ENCODE peak calls at places on chromosomes 1 and 21, in four cellular contexts. V, Q, N and O are unnamed samples.
A peak's percentile ranks its signal among the peaks of the same experiment; 100 is the strongest.

GRCh38 chr1:199774433-199775089 is 252.9 kb upstream of the NR5A2 start:
- DNase-seq in V (no peak), Q (no peak), N (peak; percentile 70), O (no peak)

GRCh38 chr1:92461364-92462097 is 25.2 kb downstream of the GFI1 start:
- DNase-seq in V (no peak), Q (no peak), N (no peak), O (no peak)

GRCh38 chr1:226976671-226977287 is 36.7 kb downstream of the COQ8A start:
- DNase-seq in V (no peak), Q (no peak), N (no peak), O (no peak)

GRCh38 chr1:27102707-27103468 is 52.0 kb downstream of the SLC9A1 start:
- DNase-seq in V (peak; percentile 84), Q (peak; percentile 69), N (peak; percentile 47), O (peak; percentile 67)

GRCh38 chr1:85200367-85200869 is 398 bp downstream of the SYDE2 start:
- DNase-seq in V (peak; percentile 26), Q (no peak), N (peak; percentile 28), O (no peak)

GRCh38 chr1:53133261-53134041 is 9.0 kb downstream of the SLC1A7 start:
- DNase-seq in V (no peak), Q (no peak), N (no peak), O (no peak)

GRCh38 chr1:181251713-181252075 is 163.2 kb downstream of the IER5 start:
- DNase-seq in V (no peak), Q (no peak), N (no peak), O (no peak)

GRCh38 chr21:31730687-31731111 is 1.2 kb downstream of the SCAF4 start:
- DNase-seq in V (no peak), Q (no peak), N (peak; percentile 21), O (peak; percentile 66)

GRCh38 chr1:221203224-221204054 is 324.2 kb downstream of the HLX start:
- DNase-seq in V (peak; percentile 69), Q (peak; percentile 14), N (peak; percentile 72), O (peak; percentile 67)

GRCh38 chr21:46356494-46357334 is 32.8 kb downstream of the PCNT start:
- DNase-seq in V (no peak), Q (no peak), N (no peak), O (no peak)

GRCh38 chr21:46005481-46005881 is 23.9 kb downstream of the COL6A1 start:
- DNase-seq in V (peak; percentile 19), Q (no peak), N (no peak), O (no peak)

GRCh38 chr1:56032276-56032675 is 547.1 kb downstream of the PLPP3 start:
- DNase-seq in V (no peak), Q (no peak), N (no peak), O (no peak)

GRCh38 chr1:77288275-77288674 is 6.5 kb downstream of the AK5 start:
- DNase-seq in V (no peak), Q (no peak), N (no peak), O (no peak)

GRCh38 chr1:66335859-66336640 is 197.9 kb upstream of the SGIP1 start:
- DNase-seq in V (peak; percentile 63), Q (peak; percentile 71), N (peak; percentile 56), O (no peak)

GRCh38 chr1:111476761-111477309 is 3.1 kb downstream of the C1orf162 start:
- DNase-seq in V (no peak), Q (peak; percentile 12), N (no peak), O (no peak)

GRCh38 chr1:230977781-230978490 is 725 bp downstream of the TTC13 start:
- DNase-seq in V (peak; percentile 58), Q (peak; percentile 18), N (peak; percentile 10), O (no peak)

GRCh38 chr1:208059328-208060017 is 148.5 kb upstream of the CD34 start:
- DNase-seq in V (no peak), Q (no peak), N (no peak), O (no peak)

GRCh38 chr1:183306317-183307042 is 111.7 kb downstream of the NMNAT2 start:
- DNase-seq in V (no peak), Q (no peak), N (peak; percentile 29), O (no peak)

GRCh38 chr1:24236170-24237045 is 49.3 kb upstream of the IFNLR1 start:
- DNase-seq in V (peak; percentile 43), Q (no peak), N (peak; percentile 27), O (no peak)

GRCh38 chr1:154945962-154946850 is 9.7 kb upstream of the PMVK start:
- DNase-seq in V (no peak), Q (no peak), N (no peak), O (no peak)

GRCh38 chr1:231059566-231060193 is 19.6 kb upstream of the FAM89A start:
- DNase-seq in V (no peak), Q (no peak), N (no peak), O (no peak)

GRCh38 chr1:2046225-2046917 is 3.8 kb upstream of the PRKCZ start:
- DNase-seq in V (peak; percentile 90), Q (peak; percentile 33), N (peak; percentile 64), O (peak; percentile 84)

GRCh38 chr1:67721650-67722291 is 36.8 kb downstream of the GADD45A start:
- DNase-seq in V (no peak), Q (no peak), N (no peak), O (no peak)
- H3K4me3 ChIP-seq in V (no peak overlapping the region), Q (no peak overlapping the region), N (no peak overlapping the region), O (no peak overlapping the region)

DNA sequence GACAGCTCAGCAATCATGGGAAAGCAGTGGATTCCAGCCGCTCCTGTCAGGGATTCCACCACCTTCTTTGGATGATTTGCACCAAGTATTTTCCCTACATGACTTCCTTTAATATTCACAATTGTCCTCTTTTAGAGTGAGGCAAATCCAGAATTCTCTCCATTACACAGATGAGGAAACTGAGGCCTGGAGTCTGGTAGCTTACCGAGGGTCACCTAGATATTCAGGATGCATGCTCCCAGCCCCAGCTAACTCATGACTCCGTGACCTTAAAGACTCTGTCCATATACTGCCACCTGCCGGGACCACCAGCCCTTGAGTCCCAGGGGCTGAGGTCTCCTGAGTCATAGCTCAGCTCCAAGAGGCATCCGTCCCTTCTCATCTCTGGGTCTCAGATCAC is 80.6 kb downstream of the CAPZB start:
- DNase-seq in V (no peak), Q (no peak), N (no peak), O (no peak)
- H3K4me1 ChIP-seq in V (peaks cover 85% of the 10 kb centered on the region), Q (peaks cover 38% of the 10 kb centered on the region), N (no peaks in the 10 kb centered on the region), O (peaks cover 16% of the 10 kb centered on the region)

GRCh38 chr1:44801491-44802305 is 1.5 kb downstream of the PLK3 start:
- DNase-seq in V (no peak), Q (peak; percentile 21), N (no peak), O (no peak)

GRCh38 chr1:44803062-44803311 is 2.8 kb downstream of the PLK3 start:
- DNase-seq in V (no peak), Q (no peak), N (no peak), O (no peak)

GRCh38 chr1:44802306-44803061 is 2.3 kb downstream of the PLK3 start:
- DNase-seq in V (no peak), Q (no peak), N (no peak), O (no peak)

GRCh38 chr1:44805311-44806024 is 1.7 kb downstream of the DYNLT4 start:
- DNase-seq in V (no peak), Q (no peak), N (no peak), O (no peak)

DNA sequence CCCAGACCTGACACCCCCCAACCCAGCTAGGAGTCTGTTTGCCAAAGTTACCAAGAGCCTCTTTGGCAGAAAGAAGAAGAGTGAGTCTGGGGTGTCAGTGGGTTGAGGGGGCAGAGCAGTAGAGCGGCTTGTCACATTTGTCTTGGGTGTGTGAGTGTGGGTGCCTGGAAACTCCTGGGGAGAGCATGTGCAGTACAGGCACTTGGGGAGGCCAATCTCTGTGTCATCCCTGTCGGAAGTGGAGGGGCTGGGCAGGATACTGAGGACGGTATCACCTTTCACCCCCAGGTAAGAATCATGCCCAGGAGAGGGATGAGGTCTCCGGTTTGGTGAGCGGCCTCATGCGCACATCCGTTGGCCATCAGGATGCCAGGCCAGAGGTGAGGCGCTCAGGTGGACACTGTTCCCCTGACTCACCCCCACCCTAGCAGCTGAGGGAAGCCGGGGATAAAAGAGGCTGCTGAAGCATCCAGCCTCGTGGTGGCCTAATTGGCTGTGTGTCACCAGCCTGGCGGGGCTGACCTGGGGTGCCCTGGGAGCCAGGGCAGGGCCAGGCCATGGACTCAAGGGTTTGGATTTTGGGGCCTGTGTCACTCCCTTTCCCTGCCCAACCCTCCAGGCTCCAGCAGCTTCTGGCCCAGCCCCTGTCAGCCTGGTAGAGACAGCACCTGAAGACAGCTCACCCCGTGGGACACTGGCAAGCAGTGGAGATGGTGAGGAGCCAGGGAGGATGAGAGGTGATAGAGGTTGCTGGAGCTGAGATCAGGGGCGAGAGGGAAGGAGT is 3.3 kb downstream of the PLK3 start:
- DNase-seq in V (no peak), Q (no peak), N (no peak), O (no peak)
- H3K4me3 ChIP-seq in V (no peak overlapping the region), Q (no peak overlapping the region), N (no peak overlapping the region), O (no peak overlapping the region)

GRCh38 chr1:18960409-18960808 is 3.9 kb upstream of the IFFO2 start:
- DNase-seq in V (no peak), Q (no peak), N (no peak), O (no peak)
- H3K4me1 ChIP-seq in V (peaks cover 13% of the 10 kb centered on the region), Q (peaks cover 16% of the 10 kb centered on the region), N (peaks cover 27% of the 10 kb centered on the region), O (no peaks in the 10 kb centered on the region)

DNA sequence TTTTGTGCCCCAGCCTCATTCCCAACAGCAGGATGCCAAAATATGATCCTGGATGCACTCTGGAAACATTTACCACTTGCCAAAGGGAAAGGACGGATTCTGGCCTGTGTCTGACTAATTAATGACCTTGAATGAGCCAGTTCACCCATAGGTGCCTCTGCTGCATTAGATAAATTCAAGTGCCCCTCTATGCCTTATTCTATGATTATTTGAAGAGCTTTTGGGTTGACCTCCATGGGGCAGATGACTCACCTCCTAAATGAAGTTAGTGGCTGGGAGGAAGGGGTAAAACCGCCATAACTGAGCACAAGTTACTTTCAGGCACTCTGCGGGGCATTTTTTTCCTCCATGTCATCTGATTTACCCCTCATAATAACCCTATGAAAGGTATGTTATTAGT is 98.1 kb downstream of the CLIC6 start:
- DNase-seq in V (no peak), Q (no peak), N (no peak), O (no peak)
- H3K4me3 ChIP-seq in V (no peak overlapping the region), Q (no peak overlapping the region), N (no peak overlapping the region), O (no peak overlapping the region)

DNA sequence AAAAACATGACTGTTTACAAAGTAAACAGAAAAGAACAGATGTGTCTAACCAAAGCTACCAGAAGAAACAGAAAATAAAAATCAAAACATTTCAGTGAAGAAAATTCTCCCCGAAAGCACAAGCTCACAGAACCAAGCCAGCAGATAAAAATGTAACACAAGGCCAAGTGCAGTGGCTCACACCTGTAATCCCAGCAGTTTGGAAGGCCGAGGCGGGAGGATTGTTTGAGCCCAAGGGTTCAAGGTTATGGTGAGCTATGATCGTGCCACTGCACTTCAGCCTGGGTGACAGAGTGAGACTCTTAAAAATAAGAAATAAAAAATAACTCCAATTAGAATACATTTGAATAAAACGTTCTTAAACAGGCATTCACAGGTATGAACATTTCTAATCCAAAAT is 19.1 kb upstream of the DDOST start:
- DNase-seq in V (no peak), Q (no peak), N (no peak), O (no peak)
- H3K4me1 ChIP-seq in V (no peaks in the 10 kb centered on the region), Q (no peaks in the 10 kb centered on the region), N (no peaks in the 10 kb centered on the region), O (no peaks in the 10 kb centered on the region)